ENCODE peak calls at places on chromosomes 12 and 14, in seven cellular contexts. D is neuronal stem cell, N is mesenchymal stem cell, W is mesendoderm, H is H9, O is IMR-90, Y is trophoblast cell. E is an unnamed sample.

GRCh38 chr14:61608245-61609142 is 86.8 kb upstream of the HIF1A start:
- DNase-seq in D (peak; percentile 67), N (no peak), W (no peak), H (no peak), O (peak; percentile 52), Y (no peak), E (no peak)

GRCh38 chr12:11731455-11731854 is 82.0 kb downstream of the ETV6 start:
- DNase-seq in D (no peak), N (peak; percentile 48), W (no peak), H (no peak), O (peak; percentile 73), Y (peak; percentile 41), E (no peak)

GRCh38 chr12:132366341-132366861 is 37.0 kb upstream of the GALNT9 start:
- DNase-seq in D (peak; percentile 64), N (no peak), W (no peak), H (no peak), O (no peak), Y (no peak), E (no peak)

GRCh38 chr12:50215033-50215432 is 47.9 kb upstream of the CERS5 start:
- DNase-seq in D (no peak), N (peak; percentile 79), W (no peak), H (no peak), O (peak; percentile 39), Y (peak; percentile 62), E (no peak)

GRCh38 chr12:9701380-9702154 is 31.3 kb downstream of the CLECL1 start:
- DNase-seq in D (no peak), N (no peak), W (no peak), H (no peak), O (no peak), Y (no peak), E (no peak)

GRCh38 chr12:42568952-42569916 is 20.3 kb downstream of the PRICKLE1 start:
- DNase-seq in D (peak; percentile 15), N (peak; percentile 66), W (peak; percentile 66), H (no peak), O (peak; percentile 80), Y (peak; percentile 66), E (no peak)

GRCh38 chr12:50482566-50482965 is 22.2 kb upstream of the DIP2B start:
- DNase-seq in D (no peak), N (no peak), W (no peak), H (no peak), O (peak; percentile 29), Y (no peak), E (no peak)

GRCh38 chr12:86719381-86719780 is 463.2 kb upstream of the MGAT4C start:
- DNase-seq in D (no peak), N (peak; percentile 29), W (no peak), H (no peak), O (peak; percentile 67), Y (no peak), E (no peak)

GRCh38 chr12:87311206-87311605 is 718.0 kb downstream of the C12orf50 start:
- DNase-seq in D (no peak), N (no peak), W (no peak), H (no peak), O (peak; percentile 23), Y (no peak), E (no peak)

GRCh38 chr12:110001596-110001995 is 2.4 kb downstream of the ANKRD13A start:
- DNase-seq in D (no peak), N (peak; percentile 56), W (no peak), H (no peak), O (peak; percentile 92), Y (peak; percentile 96), E (no peak)

GRCh38 chr12:90111646-90112565 is 403.3 kb upstream of the ATP2B1 start:
- DNase-seq in D (no peak), N (no peak), W (no peak), H (no peak), O (no peak), Y (no peak), E (no peak)

GRCh38 chr14:99821519-99822165 is 28.4 kb downstream of the EML1 start:
- DNase-seq in D (no peak), N (peak; percentile 81), W (no peak), H (peak; percentile 18), O (peak; percentile 85), Y (no peak), E (no peak)

GRCh38 chr14:52189330-52189729 is 78.2 kb upstream of the PTGDR start:
- DNase-seq in D (no peak), N (no peak), W (no peak), H (no peak), O (no peak), Y (no peak), E (no peak)

GRCh38 chr12:132282950-132283771 is 46.2 kb downstream of the GALNT9 start:
- DNase-seq in D (no peak), N (no peak), W (peak; percentile 68), H (peak; percentile 90), O (no peak), Y (no peak), E (no peak)

GRCh38 chr12:32548691-32549412 is 130.2 kb upstream of the DNM1L start:
- DNase-seq in D (no peak), N (peak; percentile 58), W (no peak), H (no peak), O (peak; percentile 79), Y (no peak), E (no peak)

GRCh38 chr12:113003631-113004030 is 25.3 kb downstream of the OAS2 start:
- DNase-seq in D (no peak), N (no peak), W (no peak), H (peak; percentile 10), O (no peak), Y (no peak), E (no peak)

GRCh38 chr12:6552140-6552551 is 3.7 kb downstream of the IFFO1 start:
- DNase-seq in D (no peak), N (peak; percentile 51), W (no peak), H (peak; percentile 25), O (no peak), Y (no peak), E (no peak)

GRCh38 chr12:53485955-53486729 is 13.1 kb downstream of the MAP3K12 start:
- DNase-seq in D (no peak), N (no peak), W (no peak), H (no peak), O (no peak), Y (no peak), E (no peak)

GRCh38 chr14:77763316-77763715 is 2.4 kb upstream of the SNW1 start:
- DNase-seq in D (no peak), N (no peak), W (peak; percentile 3), H (no peak), O (no peak), Y (no peak), E (no peak)

GRCh38 chr14:97198813-97199212 is 401.6 kb downstream of the VRK1 start:
- DNase-seq in D (no peak), N (no peak), W (no peak), H (no peak), O (no peak), Y (no peak), E (no peak)

GRCh38 chr12:123232472-123232806 is 502 bp downstream of the MPHOSPH9 start:
- DNase-seq in D (no peak), N (no peak), W (no peak), H (no peak), O (no peak), Y (no peak), E (no peak)

GRCh38 chr12:47995976-47996375 is 8.3 kb downstream of the COL2A1 start:
- DNase-seq in D (no peak), N (no peak), W (no peak), H (no peak), O (peak; percentile 76), Y (no peak), E (no peak)

GRCh38 chr14:41096131-41096530 is 510.5 kb upstream of the LRFN5 start:
- DNase-seq in D (no peak), N (no peak), W (no peak), H (no peak), O (no peak), Y (no peak), E (no peak)

GRCh38 chr12:104712968-104713367 is 245.1 kb downstream of the SLC41A2 start:
- DNase-seq in D (no peak), N (no peak), W (no peak), H (no peak), O (no peak), Y (no peak), E (no peak)

GRCh38 chr12:104713444-104713843 is 244.6 kb downstream of the SLC41A2 start:
- DNase-seq in D (no peak), N (no peak), W (no peak), H (no peak), O (no peak), Y (no peak), E (no peak)

GRCh38 chr12:104714369-104714768 is 243.7 kb downstream of the SLC41A2 start:
- DNase-seq in D (no peak), N (no peak), W (no peak), H (no peak), O (no peak), Y (no peak), E (no peak)

GRCh38 chr12:104710940-104711725 is 247.0 kb downstream of the SLC41A2 start:
- DNase-seq in D (no peak), N (no peak), W (no peak), H (no peak), O (peak; percentile 76), Y (no peak), E (no peak)

GRCh38 chr12:104712477-104712876 is 245.6 kb downstream of the SLC41A2 start:
- DNase-seq in D (no peak), N (peak; percentile 22), W (peak; percentile 44), H (no peak), O (peak; percentile 18), Y (no peak), E (no peak)
- H3K4ac ChIP-seq in D (no peak overlapping the region), N (no peak overlapping the region), W (no peak overlapping the region), H (no peak overlapping the region), O (no peak overlapping the region), Y (no peak overlapping the region), E (no peak overlapping the region)

GRCh38 chr14:68610251-68610793 is 182.5 kb downstream of the ZFP36L1 start:
- DNase-seq in D (no peak), N (no peak), W (peak; percentile 35), H (no peak), O (no peak), Y (peak; percentile 37), E (no peak)
- H3K4ac ChIP-seq in D (peak overlapping the region; percentile 84), N (peak overlapping the region; percentile 64), W (no peak overlapping the region), H (no peak overlapping the region), O (peak overlapping the region; percentile 40), Y (no peak overlapping the region), E (no peak overlapping the region)

DNA sequence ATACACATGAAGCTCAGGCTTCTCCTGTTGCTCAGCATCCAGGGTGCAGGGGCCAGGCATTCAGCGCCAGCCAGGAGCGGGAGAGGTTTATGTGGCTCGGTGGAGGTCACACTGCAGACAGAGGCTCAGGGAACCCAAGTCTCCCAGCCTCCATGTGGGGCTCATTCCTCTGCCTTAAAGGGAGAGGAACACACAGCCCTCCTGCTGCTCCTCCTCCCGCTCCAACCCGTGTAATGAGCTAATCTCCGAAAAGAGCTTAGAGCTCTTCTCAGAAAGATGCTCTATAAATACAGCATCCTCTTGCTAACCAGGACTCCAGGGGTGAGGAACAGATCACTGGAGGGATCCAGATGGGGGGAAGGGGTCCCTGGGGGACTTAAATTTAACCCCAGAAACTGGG is 28.1 kb downstream of the FGF6 start:
- DNase-seq in D (peak; percentile 33), N (no peak), W (no peak), H (no peak), O (no peak), Y (no peak), E (no peak)
- H3K4ac ChIP-seq in D (no peak overlapping the region), N (no peak overlapping the region), W (no peak overlapping the region), H (no peak overlapping the region), O (no peak overlapping the region), Y (no peak overlapping the region), E (no peak overlapping the region)

DNA sequence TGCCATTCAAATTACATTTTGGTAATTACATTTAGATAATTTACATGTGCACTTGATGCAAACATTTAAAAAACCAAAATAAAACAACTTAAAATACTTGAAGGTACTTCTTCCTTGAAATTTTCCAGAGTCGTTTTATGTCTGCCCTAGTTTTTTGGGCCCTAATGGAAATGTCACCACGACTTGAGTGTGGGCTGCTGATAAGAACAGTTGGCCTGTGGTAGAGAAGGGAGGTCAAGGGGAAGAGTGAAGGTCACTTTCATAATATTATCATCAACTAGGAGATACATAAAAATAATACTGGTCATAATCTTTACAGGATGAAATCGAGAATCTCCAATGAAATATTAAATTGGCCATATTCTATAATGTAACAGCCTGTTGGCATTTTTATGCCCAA is 23.1 kb downstream of the ZDHHC17 start:
- DNase-seq in D (no peak), N (no peak), W (no peak), H (no peak), O (no peak), Y (no peak), E (no peak)
- H3K4ac ChIP-seq in D (no peak overlapping the region), N (no peak overlapping the region), W (no peak overlapping the region), H (no peak overlapping the region), O (no peak overlapping the region), Y (no peak overlapping the region), E (no peak overlapping the region)

E was measured in H1.